ENCODE peak calls at places on chromosomes 13 and 19, in five cellular contexts. V, S, C, I and L are unnamed samples.

GRCh38 chr13:73608731-73609485 is 525.3 kb downstream of the KLF12 start:
- DNase-seq in C (no peak), I (no peak), V (no peak), S (no peak), L (no peak)

GRCh38 chr19:45677351-45678230 is 9.6 kb downstream of the GIPR start:
- DNase-seq in C (peak), I (peak), V (peak), S (peak), L (no peak)

GRCh38 chr13:76472916-76473315 is 413.3 kb downstream of the KCTD12 start:
- DNase-seq in I (no peak), V (no peak), S (no peak), C (no peak), L (no peak)

GRCh38 chr13:114152831-114153371 is 20.5 kb upstream of the RASA3 start:
- DNase-seq in I (no peak), V (no peak), C (peak), S (peak), L (no peak)

GRCh38 chr13:26280822-26281221 is 26.9 kb downstream of the CDK8 start:
- DNase-seq in S (peak), C (no peak), V (no peak), I (no peak), L (no peak)

GRCh38 chr19:13505761-13506549 is at the start of gene CACNA1A:
- DNase-seq in S (peak), C (no peak), I (peak), V (no peak), L (no peak)

GRCh38 chr13:54373211-54373610 is 1344.6 kb downstream of the OLFM4 start:
- DNase-seq in S (no peak), V (no peak), C (no peak), I (no peak), L (no peak)

GRCh38 chr13:99028890-99029289 is 51.0 kb upstream of the DOCK9 start:
- DNase-seq in C (no peak), V (peak), S (no peak), I (peak), L (no peak)

GRCh38 chr19:8261881-8262280 is 46.3 kb downstream of the CD320 start:
- DNase-seq in I (no peak), S (no peak), C (no peak), V (no peak), L (no peak)

GRCh38 chr13:96650301-96650886 is 343.9 kb downstream of the OXGR1 start:
- DNase-seq in C (no peak), I (no peak), V (peak), S (peak), L (no peak)

GRCh38 chr19:1494115-1494815 is 3.3 kb downstream of the REEP6 start:
- DNase-seq in V (no peak), C (no peak), S (no peak), I (no peak), L (no peak)

GRCh38 chr19:869245-870177 is 10.0 kb downstream of the CFD start:
- DNase-seq in S (peak), V (no peak), I (no peak), C (no peak), L (no peak)

GRCh38 chr19:13839193-13839937 is 37.6 kb upstream of the NANOS3 start:
- DNase-seq in C (peak), V (peak), I (peak), S (peak), L (peak)

GRCh38 chr19:18093439-18094161 is 4.0 kb upstream of the MAST3 start:
- DNase-seq in C (no peak), I (no peak), V (peak), S (peak), L (peak)

GRCh38 chr13:25501231-25501630 is 129.5 kb downstream of the ATP8A2 start:
- DNase-seq in C (no peak), I (no peak), S (no peak), V (no peak), L (no peak)

GRCh38 chr19:20307127-20307526 is 140.1 kb downstream of the ZNF486 start:
- DNase-seq in I (no peak), S (no peak), C (no peak), V (no peak), L (no peak)

GRCh38 chr13:23980160-23980551 is 82.9 kb upstream of the C1QTNF9B start:
- DNase-seq in S (peak), V (no peak), I (peak), C (peak), L (peak)

GRCh38 chr13:33453911-33454310 is 168.4 kb upstream of the STARD13 start:
- DNase-seq in C (no peak), S (peak), V (no peak), I (no peak), L (no peak)

GRCh38 chr19:31625056-31625455 is 275.8 kb upstream of the TSHZ3 start:
- DNase-seq in S (no peak), I (no peak), V (no peak), C (no peak), L (no peak)

GRCh38 chr19:46714523-46715106 is 2.3 kb downstream of the PRKD2 start:
- DNase-seq in C (no peak), V (peak), I (no peak), S (no peak), L (no peak)

GRCh38 chr13:21079761-21080730 is 18.7 kb upstream of the LATS2 start:
- DNase-seq in S (peak), V (no peak), C (no peak), I (no peak), L (no peak)

GRCh38 chr13:46179576-46180368 is 2.2 kb downstream of the LCP1 start:
- DNase-seq in S (no peak), V (peak), C (no peak), I (peak), L (peak)

GRCh38 chr13:74115138-74115537 is 19.1 kb downstream of the KLF12 start:
- DNase-seq in I (no peak), V (no peak), C (no peak), S (peak), L (no peak)

GRCh38 chr13:43782686-43783085 is 4.1 kb downstream of the ENOX1 start:
- DNase-seq in I (no peak), V (no peak), C (no peak), S (peak), L (no peak)